ENCODE peak calls at places on chromosome 16, in seven cellular contexts. B is prostate gland, G is K562, Q is gastrocnemius medialis, F is heart left ventricle, X is transverse colon, T is breast epithelium. J is an unnamed sample.

GRCh38 chr16:9412362-9413311 is 321.2 kb downstream of the HAPSTR1 start:
- DNase-seq in B (no peak), G (no peak), Q (no peak), F (no peak), X (no peak), T (no peak), J (no peak)

GRCh38 chr16:23416816-23417215 is 36.2 kb downstream of the COG7 start:
- DNase-seq in B (no peak), G (no peak), Q (no peak), F (no peak), X (no peak), T (no peak), J (no peak)

GRCh38 chr16:89013111-89013510 is 36.1 kb upstream of the CBFA2T3 start:
- DNase-seq in B (no peak), G (no peak), Q (no peak), F (no peak), X (no peak), T (no peak), J (no peak)

GRCh38 chr16:881219-882097 is 80.9 kb upstream of the GNG13 start:
- DNase-seq in B (no peak), G (no peak), Q (no peak), F (no peak), X (no peak), T (no peak), J (no peak)

GRCh38 chr16:50491516-50491915 is 56.7 kb upstream of the NKD1 start:
- DNase-seq in B (no peak), G (no peak), Q (no peak), F (no peak), X (no peak), T (no peak), J (no peak)

GRCh38 chr16:88792078-88792550 is 7.1 kb upstream of the PIEZO1 start:
- DNase-seq in B (no peak), G (no peak), Q (no peak), F (no peak), X (no peak), T (no peak), J (no peak)

GRCh38 chr16:81237282-81237681 is 1.2 kb upstream of the BCO1 start:
- DNase-seq in B (peak), G (no peak), Q (peak), F (peak), X (peak), T (peak), J (no peak)

GRCh38 chr16:78102865-78103264 is 3.4 kb downstream of the WWOX start:
- DNase-seq in B (no peak), G (no peak), Q (no peak), F (no peak), X (no peak), T (no peak), J (no peak)

GRCh38 chr16:68100504-68100903 is 15.3 kb downstream of the NFATC3 start:
- DNase-seq in B (no peak), G (no peak), Q (no peak), F (no peak), X (no peak), T (no peak), J (no peak)

GRCh38 chr16:14353340-14353739 is 276.7 kb downstream of the PARN start:
- DNase-seq in B (no peak), G (no peak), Q (no peak), F (no peak), X (no peak), T (no peak), J (no peak)

GRCh38 chr16:80467961-80468360 is 72.8 kb upstream of the DYNLRB2 start:
- DNase-seq in B (no peak), G (no peak), Q (no peak), F (no peak), X (no peak), T (no peak), J (no peak)

GRCh38 chr16:79294568-79294967 is 306.0 kb downstream of the MAF start:
- DNase-seq in B (no peak), G (no peak), Q (no peak), F (no peak), X (no peak), T (no peak), J (no peak)

DNA sequence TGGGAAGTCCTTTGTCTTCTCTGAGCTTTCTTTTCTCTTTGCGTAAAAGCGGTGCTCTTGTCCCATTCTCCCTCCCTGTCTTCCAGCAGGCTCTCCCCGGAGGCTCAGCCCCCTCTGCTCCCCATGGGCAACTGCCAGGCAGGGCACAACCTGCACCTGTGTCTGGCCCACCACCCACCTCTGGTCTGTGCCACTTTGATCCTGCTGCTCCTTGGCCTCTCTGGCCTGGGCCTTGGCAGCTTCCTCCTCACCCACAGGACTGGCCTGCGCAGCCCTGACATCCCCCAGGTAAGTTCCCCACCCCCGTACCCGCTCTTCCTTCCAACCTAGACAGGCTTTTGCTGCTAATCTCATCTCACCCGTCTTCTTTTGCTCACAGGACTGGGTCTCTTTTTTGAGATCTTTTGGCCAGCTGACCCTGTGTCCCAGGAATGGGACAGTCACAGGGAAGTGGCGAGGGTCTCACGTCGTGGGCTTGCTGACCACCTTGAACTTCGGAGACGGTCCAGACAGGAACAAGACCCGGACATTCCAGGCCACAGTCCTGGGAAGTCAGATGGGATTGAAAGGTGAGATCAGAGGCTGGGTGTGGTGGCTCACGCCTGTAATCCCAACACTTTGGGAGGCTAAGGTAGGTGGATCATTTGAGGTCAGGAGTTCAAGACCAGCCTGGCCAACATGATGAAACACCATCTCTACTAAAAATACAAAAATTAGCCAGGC is 1.3 kb downstream of the TMEM219 start:
- DNase-seq in B (no peak), G (no peak), Q (no peak), F (no peak), X (no peak), T (no peak), J (no peak)
- H3K27ac ChIP-seq in B (peak), G (no peak), Q (peak), F (peak), X (peak), T (peak), J (peak)

GRCh38 chr16:82653550-82654511 is 27.1 kb downstream of the CDH13 start:
- DNase-seq in B (no peak), G (no peak), Q (no peak), F (no peak), X (no peak), T (peak), J (no peak)
- TF ChIP-seq POLR2A in B (no peak), G (no peak), Q (no peak), F (no peak), X (no peak), T (no peak), J (no peak)

GRCh38 chr16:69384974-69385373 is 833 bp downstream of the TERF2 start:
- DNase-seq in B (no peak), G (no peak), Q (no peak), F (no peak), X (no peak), T (no peak), J (no peak)

GRCh38 chr16:69381231-69381630 is 4.6 kb downstream of the TERF2 start:
- DNase-seq in B (no peak), G (no peak), Q (no peak), F (no peak), X (no peak), T (peak), J (no peak)

GRCh38 chr16:69382421-69382820 is 3.4 kb downstream of the TERF2 start:
- DNase-seq in B (no peak), G (no peak), Q (no peak), F (no peak), X (no peak), T (peak), J (no peak)

DNA sequence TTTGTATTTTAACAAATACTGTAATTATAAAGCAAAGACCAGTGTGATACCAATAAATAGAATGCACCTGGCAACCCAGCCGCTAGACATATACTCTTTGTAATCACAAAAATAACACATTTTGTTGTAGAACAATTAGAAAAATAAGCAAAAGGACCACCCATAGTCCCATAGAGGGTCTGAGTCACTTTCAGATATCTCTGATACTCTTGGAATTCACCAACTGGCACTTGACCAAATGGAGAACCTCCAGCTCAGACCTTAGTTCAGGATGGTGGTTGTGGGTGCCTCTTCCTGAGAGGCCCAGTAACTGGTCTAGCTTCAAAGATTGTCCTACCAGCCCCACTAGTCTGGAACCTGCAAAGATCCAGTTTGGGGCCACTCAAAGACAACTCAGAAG is 789 bp upstream of the TERF2 start:
- DNase-seq in B (no peak), G (no peak), Q (no peak), F (no peak), X (no peak), T (peak), J (no peak)
- H3K4me3 ChIP-seq in B (no peak), G (peak), Q (no peak), F (peak), X (no peak), T (peak), J (peak)

DNA sequence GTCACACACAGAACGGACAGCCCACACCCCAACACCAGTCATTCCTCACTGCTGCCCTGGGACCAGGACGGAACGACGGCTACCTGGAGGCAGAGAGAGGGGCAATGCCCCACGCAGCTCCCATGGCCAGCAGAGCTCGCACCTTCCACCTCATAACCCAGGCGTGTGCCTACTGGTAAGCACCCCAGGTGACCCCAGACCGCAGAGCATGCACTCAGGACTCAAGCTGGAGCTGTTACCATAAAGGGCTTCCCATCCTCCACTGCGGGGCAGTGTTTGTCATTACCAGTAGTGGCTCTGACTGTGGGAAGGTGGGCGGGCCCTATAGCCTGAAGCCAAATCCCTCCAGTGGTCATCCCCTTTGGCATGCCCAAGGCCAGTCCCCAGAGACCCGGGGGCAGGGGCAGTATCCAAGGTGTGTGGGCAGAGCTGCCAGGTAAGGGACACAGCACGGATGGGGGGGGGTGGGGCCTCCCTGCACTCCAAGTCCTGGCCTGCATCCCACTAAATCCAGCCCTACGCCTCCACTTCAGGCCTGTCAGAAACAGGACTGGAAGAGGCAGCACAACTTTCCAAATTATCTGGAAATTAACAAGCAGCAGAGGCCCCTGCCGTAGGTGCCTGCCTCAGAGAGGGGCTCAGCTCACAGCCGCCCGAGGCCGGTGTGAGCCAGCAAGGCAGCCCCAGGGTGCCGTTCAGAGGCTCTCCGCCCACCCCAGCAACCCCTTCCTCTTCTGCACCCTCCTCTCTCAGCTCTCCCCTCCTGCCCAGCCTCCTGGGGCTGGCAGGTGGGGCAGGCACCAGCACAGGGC is 4.8 kb upstream of the BCAR1 start:
- DNase-seq in B (no peak), G (peak), Q (no peak), F (no peak), X (no peak), T (no peak), J (no peak)
- H3K27ac ChIP-seq in B (peak), G (no peak), Q (peak), F (peak), X (peak), T (peak), J (peak)

GRCh38 chr16:49281843-49282642 is 405 bp upstream of the CBLN1 start:
- DNase-seq in B (peak), G (peak), Q (peak), F (peak), X (peak), T (peak), J (no peak)
- TF ChIP-seq POLR2A in B (no peak), G (no peak), Q (peak), F (no peak), X (peak), T (no peak), J (no peak)

DNA sequence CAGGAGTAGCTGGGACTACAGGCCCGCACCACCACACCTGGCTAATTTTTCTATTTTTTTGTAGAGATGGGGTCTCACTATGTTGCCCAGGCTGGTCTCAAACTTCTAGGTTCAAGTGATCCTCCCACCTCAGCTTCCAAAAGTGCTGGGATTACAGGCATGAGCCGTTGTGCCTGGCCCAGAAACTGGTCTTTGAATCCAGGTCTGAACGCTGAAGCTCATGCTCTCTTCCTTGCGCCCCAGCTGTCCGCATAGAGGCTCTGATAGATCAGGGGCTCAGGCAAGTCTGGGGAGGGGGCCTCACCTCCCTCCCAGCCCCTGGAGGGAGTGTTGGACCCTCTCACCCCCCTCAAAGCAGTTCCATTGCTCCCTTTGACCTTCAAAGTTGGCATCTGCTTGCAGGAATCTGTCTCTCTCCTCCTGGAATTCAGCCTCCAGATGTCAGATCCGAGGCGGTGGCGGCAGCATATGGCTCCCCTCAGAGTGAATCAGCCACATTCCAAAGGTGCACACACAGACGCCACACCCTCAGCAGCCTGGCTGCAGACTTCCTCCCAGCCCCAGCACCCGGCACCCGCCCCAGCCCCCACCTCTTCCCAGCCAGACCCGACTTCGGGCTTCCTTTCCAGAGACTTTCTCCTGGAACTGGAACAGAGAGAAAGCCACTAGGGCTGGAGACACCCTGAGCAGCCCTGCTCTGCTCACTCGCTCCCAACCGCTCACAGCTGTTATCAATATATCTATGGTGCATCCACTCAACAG is 16.9 kb upstream of the GLIS2 start:
- DNase-seq in B (peak), G (peak), Q (no peak), F (peak), X (peak), T (peak), J (no peak)
- H3K4me3 ChIP-seq in B (no peak), G (no peak), Q (no peak), F (no peak), X (no peak), T (peak), J (no peak)

GRCh38 chr16:19829844-19830703 is 54.6 kb downstream of the GPRC5B start:
- DNase-seq in B (no peak), G (no peak), Q (no peak), F (no peak), X (no peak), T (no peak), J (no peak)

GRCh38 chr16:19833176-19833575 is 51.5 kb downstream of the GPRC5B start:
- DNase-seq in B (no peak), G (no peak), Q (no peak), F (no peak), X (no peak), T (no peak), J (no peak)

GRCh38 chr16:19831678-19832077 is 53.0 kb downstream of the GPRC5B start:
- DNase-seq in B (no peak), G (peak), Q (peak), F (no peak), X (no peak), T (no peak), J (no peak)

GRCh38 chr16:19833581-19833980 is 51.1 kb downstream of the GPRC5B start:
- DNase-seq in B (no peak), G (no peak), Q (no peak), F (no peak), X (no peak), T (no peak), J (no peak)

DNA sequence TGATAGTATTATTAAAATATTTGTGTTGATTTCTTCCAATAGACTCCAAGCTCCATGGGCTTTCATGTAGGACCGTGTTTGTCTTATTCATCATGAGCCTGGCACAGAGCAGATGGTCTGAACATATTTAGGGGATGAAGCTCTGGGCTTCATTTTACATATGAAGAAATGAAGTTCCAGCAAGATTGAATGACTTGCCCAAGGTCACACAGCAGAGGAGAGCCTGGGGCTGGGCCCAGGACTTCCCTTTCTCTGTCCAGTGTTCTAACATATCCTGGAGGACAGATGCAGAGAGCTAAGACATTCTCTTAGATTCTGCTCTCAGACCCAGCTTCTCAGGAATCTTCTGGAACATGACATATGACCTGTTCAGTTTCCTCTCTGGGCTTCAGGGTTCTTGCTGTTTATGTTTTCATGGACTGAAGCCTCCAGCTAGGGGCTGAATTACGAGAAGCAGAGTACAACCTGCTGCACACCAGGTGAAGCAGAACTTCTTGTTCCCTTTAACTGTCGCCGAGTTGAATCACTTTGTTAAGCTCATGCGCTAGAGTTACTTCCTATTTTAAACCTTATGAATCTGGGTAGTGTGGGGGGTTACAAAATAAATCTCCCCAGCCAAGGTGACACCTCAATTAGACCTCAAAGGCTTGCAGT is 53.6 kb downstream of the GPRC5B start:
- DNase-seq in B (no peak), G (no peak), Q (peak), F (no peak), X (no peak), T (no peak), J (no peak)
- H3K27ac ChIP-seq in B (peak), G (no peak), Q (peak), F (peak), X (no peak), T (no peak), J (no peak)

GRCh38 chr16:10583269-10583668 is 2.9 kb upstream of the EMP2 start:
- DNase-seq in B (no peak), G (no peak), Q (no peak), F (no peak), X (no peak), T (no peak), J (no peak)

GRCh38 chr16:10589106-10589505 is 8.7 kb upstream of the EMP2 start:
- DNase-seq in B (no peak), G (no peak), Q (no peak), F (no peak), X (no peak), T (no peak), J (no peak)

GRCh38 chr16:10584956-10585561 is 4.7 kb upstream of the EMP2 start:
- DNase-seq in B (no peak), G (no peak), Q (no peak), F (no peak), X (no peak), T (no peak), J (no peak)

GRCh38 chr16:10590342-10590741 is 9.9 kb upstream of the EMP2 start:
- DNase-seq in B (no peak), G (no peak), Q (no peak), F (no peak), X (no peak), T (no peak), J (no peak)

DNA sequence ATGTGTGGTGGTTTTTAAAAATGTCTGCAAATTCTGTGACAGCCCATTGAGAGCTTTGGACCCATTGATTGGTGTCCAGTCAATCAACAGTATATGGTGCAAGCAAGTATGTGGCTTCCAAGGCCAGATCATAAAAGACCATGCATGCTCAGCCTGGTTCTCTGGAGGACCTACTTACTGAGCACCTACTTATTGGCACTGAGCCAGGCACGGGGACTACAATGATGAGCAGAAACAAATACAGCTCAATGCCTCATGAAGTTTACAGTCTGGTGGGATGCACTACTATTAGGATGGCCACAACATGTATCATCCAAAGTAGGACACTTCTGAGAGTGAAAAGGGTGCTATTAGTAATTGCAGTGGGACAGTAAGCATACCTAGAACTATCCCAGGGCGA is 7.2 kb upstream of the EMP2 start:
- DNase-seq in B (no peak), G (no peak), Q (no peak), F (no peak), X (no peak), T (no peak), J (no peak)
- TF ChIP-seq POLR2A in B (no peak), G (no peak), Q (no peak), F (no peak), X (no peak), T (no peak), J (no peak)

DNA sequence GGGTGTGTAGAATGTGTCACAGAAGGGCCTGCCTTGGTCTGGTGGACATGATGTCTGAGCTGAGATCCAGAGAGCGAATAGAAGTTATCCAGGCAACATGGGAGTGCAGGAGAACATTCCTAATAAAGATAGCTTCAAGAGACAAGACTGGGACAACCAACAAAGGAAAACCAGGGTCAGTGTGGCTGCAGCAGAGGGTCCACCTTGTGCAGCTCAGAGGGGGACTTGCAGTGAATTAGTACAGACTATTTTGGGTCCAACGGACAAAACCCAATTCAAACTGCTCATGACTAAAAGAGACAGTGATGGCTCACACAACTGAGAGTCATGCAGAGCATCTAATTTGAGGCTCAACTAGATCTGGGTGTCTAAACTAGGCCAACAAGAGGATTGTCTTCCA is 192.1 kb downstream of the CBLN1 start:
- DNase-seq in B (no peak), G (no peak), Q (no peak), F (no peak), X (no peak), T (no peak), J (no peak)
- H3K4me3 ChIP-seq in B (no peak), G (no peak), Q (no peak), F (no peak), X (no peak), T (no peak), J (no peak)

J was measured in esophagus squamous epithelium.